ENCODE peak calls at places on chromosomes 16 and 17, in four cellular contexts. Y is mammary epithelial cell, Q is gastrocnemius medialis, T is left ventricle myocardium inferior. G is an unnamed sample.

GRCh38 chr16:58032710-58033293 is 7.2 kb downstream of the MMP15 start:
- DNase-seq in Y (no peak), T (peak), Q (no peak), G (peak)

GRCh38 chr17:80146121-80147034 is 550 bp downstream of the EIF4A3 start:
- DNase-seq in T (no peak), Q (peak), Y (no peak), G (no peak)

GRCh38 chr17:14198013-14198412 is 38.6 kb downstream of the CDRT15 start:
- DNase-seq in T (peak), Q (no peak), Y (no peak), G (peak)

GRCh38 chr17:50661795-50662391 is 27.2 kb downstream of the ABCC3 start:
- DNase-seq in T (no peak), Q (peak), Y (peak), G (no peak)

GRCh38 chr17:15744885-15745284 is 12.8 kb downstream of the TBC1D26 start:
- DNase-seq in Q (no peak), Y (no peak), T (no peak), G (no peak)

GRCh38 chr16:86763819-86764218 is 185.5 kb downstream of the FOXL1 start:
- DNase-seq in T (no peak), Q (no peak), Y (no peak), G (no peak)

GRCh38 chr17:39704821-39705551 is 5.1 kb downstream of the ERBB2 start:
- DNase-seq in T (no peak), Y (no peak), Q (no peak), G (no peak)

GRCh38 chr16:31404353-31405064 is 11.4 kb downstream of the ITGAD start:
- DNase-seq in T (no peak), Q (no peak), Y (no peak), G (no peak)

GRCh38 chr17:77830816-77831490 is 127.5 kb upstream of the TNRC6C start:
- DNase-seq in Y (no peak), Q (no peak), T (no peak), G (no peak)

GRCh38 chr16:54505479-54506247 is 219.1 kb upstream of the IRX3 start:
- DNase-seq in Y (no peak), T (no peak), Q (no peak), G (no peak)

GRCh38 chr16:54509406-54509931 is 222.9 kb upstream of the IRX3 start:
- DNase-seq in Q (no peak), T (no peak), Y (no peak), G (no peak)

GRCh38 chr16:54507091-54507490 is 220.5 kb upstream of the IRX3 start:
- DNase-seq in Y (no peak), T (no peak), Q (no peak), G (no peak)

GRCh38 chr16:54504372-54504771 is 217.8 kb upstream of the IRX3 start:
- DNase-seq in Q (no peak), T (no peak), Y (no peak), G (no peak)

DNA sequence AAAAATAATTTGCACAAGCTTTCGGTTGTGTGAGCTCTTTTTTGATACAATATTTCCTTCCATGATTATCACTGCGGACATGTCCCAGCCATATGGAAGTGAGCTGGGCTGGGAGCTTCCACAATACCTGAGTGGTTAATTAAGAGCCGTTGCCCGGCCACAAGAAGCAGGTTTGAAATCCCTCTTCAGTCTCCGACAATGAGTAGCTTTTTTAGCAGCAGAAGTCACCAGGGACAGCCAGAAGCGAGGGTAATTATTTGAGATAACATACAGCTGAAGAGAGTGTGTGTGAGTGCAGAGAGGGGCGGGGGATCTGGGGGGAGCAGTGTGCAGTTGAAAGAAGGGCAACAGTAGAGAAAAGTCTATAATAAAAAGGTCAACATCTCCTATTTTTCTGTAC is 220.1 kb upstream of the IRX3 start:
- DNase-seq in Y (no peak), T (no peak), Q (no peak), G (no peak)
- H3K4me3 ChIP-seq in Y (no peak), T (peak), Q (no peak), G (no peak)

GRCh38 chr16:70746040-70746707 is 54.8 kb downstream of the VAC14 start:
- DNase-seq in T (peak), Y (peak), Q (no peak), G (peak)
- H3K27ac ChIP-seq in T (peak), Y (peak), Q (peak), G (no peak)

GRCh38 chr16:49836668-49837067 is 19.2 kb downstream of the ZNF423 start:
- DNase-seq in Q (no peak), T (no peak), Y (no peak), G (no peak)
- H3K4me3 ChIP-seq in Q (no peak), T (no peak), Y (no peak), G (no peak)

GRCh38 chr17:45855691-45856315 is 11.1 kb downstream of the SPPL2C start:
- DNase-seq in Y (no peak), Q (no peak), T (no peak), G (no peak)
- H3K27ac ChIP-seq in Y (no peak), Q (no peak), T (no peak), G (no peak)

GRCh38 chr17:3727041-3727440 is 3.3 kb downstream of the HASPIN start:
- DNase-seq in Y (no peak), Q (no peak), T (no peak), G (no peak)
- H3K4me3 ChIP-seq in Y (no peak), Q (no peak), T (no peak), G (no peak)

GRCh38 chr17:296382-296781 is 56.2 kb downstream of the RPH3AL start:
- DNase-seq in T (no peak), Q (no peak), Y (no peak), G (no peak)

GRCh38 chr17:299546-299945 is 53.1 kb downstream of the RPH3AL start:
- DNase-seq in T (no peak), Q (no peak), Y (no peak), G (no peak)

GRCh38 chr17:296906-297690 is 55.5 kb downstream of the RPH3AL start:
- DNase-seq in Q (no peak), Y (no peak), T (no peak), G (no peak)

GRCh38 chr17:298791-299450 is 53.7 kb downstream of the RPH3AL start:
- DNase-seq in Q (peak), T (peak), Y (no peak), G (peak)

GRCh38 chr17:297758-298157 is 54.8 kb downstream of the RPH3AL start:
- DNase-seq in Q (no peak), T (no peak), Y (no peak), G (no peak)
- H3K27ac ChIP-seq in Q (no peak), T (no peak), Y (no peak), G (no peak)

DNA sequence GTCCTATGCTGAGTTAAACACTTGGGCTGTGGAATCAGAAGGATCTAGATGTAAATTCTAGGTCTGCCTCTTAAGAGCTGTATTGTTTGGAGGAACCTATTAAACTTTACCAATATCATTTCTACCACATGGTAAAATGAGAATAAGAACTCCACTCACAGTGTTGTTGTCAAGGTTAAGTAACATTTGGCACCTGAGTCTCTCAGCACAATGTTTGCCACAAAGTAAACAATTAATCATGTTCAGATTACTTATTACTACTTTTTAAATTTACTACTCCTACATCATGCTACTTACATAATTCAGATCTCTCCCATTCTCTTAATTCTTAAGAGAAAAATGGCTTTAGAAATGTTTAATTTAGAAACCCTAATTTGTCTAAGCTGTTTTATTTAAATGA is 305.9 kb downstream of the CA10 start:
- DNase-seq in T (no peak), Y (no peak), Q (no peak), G (no peak)
- H3K4me3 ChIP-seq in T (no peak), Y (no peak), Q (no peak), G (no peak)

DNA sequence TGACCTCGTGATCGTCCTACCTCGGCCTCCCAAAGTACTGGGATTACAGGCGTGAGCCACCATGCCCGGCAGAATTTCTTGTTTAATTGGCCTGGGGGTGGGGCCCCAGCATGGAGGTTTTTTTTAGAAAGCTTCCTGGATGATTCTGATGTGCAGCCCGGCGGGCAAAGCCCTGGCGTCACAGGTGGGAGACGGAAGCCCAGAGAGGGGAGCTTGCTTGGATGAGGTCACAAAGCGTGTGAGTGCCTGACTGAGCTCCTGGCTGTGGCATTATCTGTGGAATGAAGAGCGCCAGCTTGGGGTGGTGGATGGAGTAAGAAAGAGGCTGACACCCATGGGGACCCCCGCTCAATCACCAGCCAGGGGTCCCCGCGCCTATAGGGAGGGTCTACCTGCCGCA is 4.1 kb downstream of the VASN start:
- DNase-seq in Q (no peak), Y (no peak), T (no peak), G (no peak)
- H3K27ac ChIP-seq in Q (peak), Y (no peak), T (peak), G (peak)

G was measured in heart right ventricle.